ENCODE peak calls at places on chromosomes 13 and 19, in four cellular contexts. One of them, this sample, is unnamed.

GRCh38 chr13:103431880-103432279 is 365.7 kb upstream of the SLC10A2 start:
- DNase-seq in cardiac fibroblast: no peak
- DNase-seq in upper lobe of right lung: no peak
- DNase-seq in stimulated activated CD8-positive, alpha-beta memory T cell treated with anti-CD3 and anti-CD28 coated beads, Interleukin-2, amount 100 ng/mL, for 1 hour: no peak
- DNase-seq in this sample: no peak

GRCh38 chr13:109119886-109120285 is 490.5 kb downstream of the MYO16 start:
- DNase-seq in cardiac fibroblast: no peak
- DNase-seq in upper lobe of right lung: no peak
- DNase-seq in stimulated activated CD8-positive, alpha-beta memory T cell treated with anti-CD3 and anti-CD28 coated beads, Interleukin-2, amount 100 ng/mL, for 1 hour: no peak
- DNase-seq in this sample: no peak

GRCh38 chr19:48571378-48572162 is 19.6 kb downstream of the SULT2B1 start:
- DNase-seq in upper lobe of right lung: no peak
- DNase-seq in stimulated activated CD8-positive, alpha-beta memory T cell treated with anti-CD3 and anti-CD28 coated beads, Interleukin-2, amount 100 ng/mL, for 1 hour: no peak
- DNase-seq in cardiac fibroblast: no peak
- DNase-seq in this sample: no peak

GRCh38 chr13:46687810-46688209 is 109.2 kb downstream of the ESD start:
- DNase-seq in upper lobe of right lung: no peak
- DNase-seq in stimulated activated CD8-positive, alpha-beta memory T cell treated with anti-CD3 and anti-CD28 coated beads, Interleukin-2, amount 100 ng/mL, for 1 hour: no peak
- DNase-seq in cardiac fibroblast: peak
- DNase-seq in this sample: peak

GRCh38 chr19:347946-348861 is 3.6 kb upstream of the MIER2 start:
- DNase-seq in stimulated activated CD8-positive, alpha-beta memory T cell treated with anti-CD3 and anti-CD28 coated beads, Interleukin-2, amount 100 ng/mL, for 1 hour: no peak
- DNase-seq in cardiac fibroblast: peak
- DNase-seq in upper lobe of right lung: no peak
- DNase-seq in this sample: no peak

GRCh38 chr19:18123819-18124218 is 26.2 kb downstream of the MAST3 start:
- DNase-seq in cardiac fibroblast: no peak
- DNase-seq in upper lobe of right lung: no peak
- DNase-seq in stimulated activated CD8-positive, alpha-beta memory T cell treated with anti-CD3 and anti-CD28 coated beads, Interleukin-2, amount 100 ng/mL, for 1 hour: no peak
- DNase-seq in this sample: no peak

GRCh38 chr19:49340069-49340864 is 5.1 kb downstream of the CD37 start:
- DNase-seq in upper lobe of right lung: peak
- DNase-seq in stimulated activated CD8-positive, alpha-beta memory T cell treated with anti-CD3 and anti-CD28 coated beads, Interleukin-2, amount 100 ng/mL, for 1 hour: no peak
- DNase-seq in cardiac fibroblast: peak
- DNase-seq in this sample: peak

GRCh38 chr19:18321729-18322091 is 1.2 kb downstream of the LSM4 start:
- DNase-seq in cardiac fibroblast: no peak
- DNase-seq in upper lobe of right lung: no peak
- DNase-seq in stimulated activated CD8-positive, alpha-beta memory T cell treated with anti-CD3 and anti-CD28 coated beads, Interleukin-2, amount 100 ng/mL, for 1 hour: no peak
- DNase-seq in this sample: peak

GRCh38 chr19:51421229-51422052 is 4.0 kb upstream of the SIGLEC10 start:
- DNase-seq in cardiac fibroblast: no peak
- DNase-seq in stimulated activated CD8-positive, alpha-beta memory T cell treated with anti-CD3 and anti-CD28 coated beads, Interleukin-2, amount 100 ng/mL, for 1 hour: no peak
- DNase-seq in upper lobe of right lung: no peak
- DNase-seq in this sample: no peak

GRCh38 chr13:46172531-46172991 is 9.4 kb downstream of the LCP1 start:
- DNase-seq in stimulated activated CD8-positive, alpha-beta memory T cell treated with anti-CD3 and anti-CD28 coated beads, Interleukin-2, amount 100 ng/mL, for 1 hour: no peak
- DNase-seq in cardiac fibroblast: no peak
- DNase-seq in upper lobe of right lung: no peak
- DNase-seq in this sample: no peak

GRCh38 chr19:46925548-46925950 is 64.8 kb downstream of the ARHGAP35 start:
- DNase-seq in upper lobe of right lung: no peak
- DNase-seq in stimulated activated CD8-positive, alpha-beta memory T cell treated with anti-CD3 and anti-CD28 coated beads, Interleukin-2, amount 100 ng/mL, for 1 hour: no peak
- DNase-seq in cardiac fibroblast: no peak
- DNase-seq in this sample: no peak

GRCh38 chr19:1845642-1846041 is 2.6 kb downstream of the REXO1 start:
- DNase-seq in stimulated activated CD8-positive, alpha-beta memory T cell treated with anti-CD3 and anti-CD28 coated beads, Interleukin-2, amount 100 ng/mL, for 1 hour: no peak
- DNase-seq in cardiac fibroblast: no peak
- DNase-seq in upper lobe of right lung: no peak
- DNase-seq in this sample: no peak

GRCh38 chr13:34751492-34751891 is 190.6 kb upstream of the NBEA start:
- DNase-seq in upper lobe of right lung: no peak
- DNase-seq in stimulated activated CD8-positive, alpha-beta memory T cell treated with anti-CD3 and anti-CD28 coated beads, Interleukin-2, amount 100 ng/mL, for 1 hour: no peak
- DNase-seq in cardiac fibroblast: no peak
- DNase-seq in this sample: no peak

GRCh38 chr19:42693760-42694350 is 46.4 kb downstream of the PSG3 start:
- DNase-seq in stimulated activated CD8-positive, alpha-beta memory T cell treated with anti-CD3 and anti-CD28 coated beads, Interleukin-2, amount 100 ng/mL, for 1 hour: no peak
- DNase-seq in cardiac fibroblast: peak
- DNase-seq in upper lobe of right lung: no peak
- DNase-seq in this sample: peak

GRCh38 chr19:1384478-1385110 is 887 bp downstream of the NDUFS7 start:
- DNase-seq in upper lobe of right lung: no peak
- DNase-seq in stimulated activated CD8-positive, alpha-beta memory T cell treated with anti-CD3 and anti-CD28 coated beads, Interleukin-2, amount 100 ng/mL, for 1 hour: no peak
- DNase-seq in cardiac fibroblast: no peak
- DNase-seq in this sample: no peak

GRCh38 chr19:45075215-45076028 is 856 bp downstream of the ZNF296 start:
- DNase-seq in upper lobe of right lung: peak
- DNase-seq in stimulated activated CD8-positive, alpha-beta memory T cell treated with anti-CD3 and anti-CD28 coated beads, Interleukin-2, amount 100 ng/mL, for 1 hour: no peak
- DNase-seq in cardiac fibroblast: peak
- DNase-seq in this sample: peak

GRCh38 chr13:32278456-32278855 is 36.7 kb downstream of the ZAR1L start:
- DNase-seq in stimulated activated CD8-positive, alpha-beta memory T cell treated with anti-CD3 and anti-CD28 coated beads, Interleukin-2, amount 100 ng/mL, for 1 hour: no peak
- DNase-seq in cardiac fibroblast: no peak
- DNase-seq in upper lobe of right lung: no peak
- DNase-seq in this sample: peak

GRCh38 chr13:28819748-28820098 is 416 bp upstream of the MTUS2 start:
- DNase-seq in stimulated activated CD8-positive, alpha-beta memory T cell treated with anti-CD3 and anti-CD28 coated beads, Interleukin-2, amount 100 ng/mL, for 1 hour: no peak
- DNase-seq in cardiac fibroblast: peak
- DNase-seq in upper lobe of right lung: peak
- DNase-seq in this sample: peak

GRCh38 chr13:108034909-108035308 is 180.4 kb downstream of the LIG4 start:
- DNase-seq in upper lobe of right lung: no peak
- DNase-seq in stimulated activated CD8-positive, alpha-beta memory T cell treated with anti-CD3 and anti-CD28 coated beads, Interleukin-2, amount 100 ng/mL, for 1 hour: no peak
- DNase-seq in cardiac fibroblast: no peak
- DNase-seq in this sample: no peak

GRCh38 chr19:42370667-42371066 is 19.4 kb downstream of the CNFN start:
- DNase-seq in cardiac fibroblast: no peak
- DNase-seq in upper lobe of right lung: no peak
- DNase-seq in stimulated activated CD8-positive, alpha-beta memory T cell treated with anti-CD3 and anti-CD28 coated beads, Interleukin-2, amount 100 ng/mL, for 1 hour: no peak
- DNase-seq in this sample: no peak

GRCh38 chr13:106110241-106110855 is 425.1 kb downstream of the EFNB2 start:
- DNase-seq in stimulated activated CD8-positive, alpha-beta memory T cell treated with anti-CD3 and anti-CD28 coated beads, Interleukin-2, amount 100 ng/mL, for 1 hour: no peak
- DNase-seq in upper lobe of right lung: no peak
- DNase-seq in cardiac fibroblast: no peak
- DNase-seq in this sample: peak

GRCh38 chr13:49533586-49534269 is 38.0 kb downstream of the PHF11 start:
- DNase-seq in cardiac fibroblast: no peak
- DNase-seq in upper lobe of right lung: no peak
- DNase-seq in stimulated activated CD8-positive, alpha-beta memory T cell treated with anti-CD3 and anti-CD28 coated beads, Interleukin-2, amount 100 ng/mL, for 1 hour: no peak
- DNase-seq in this sample: no peak

GRCh38 chr19:58544591-58545285 is 874 bp downstream of the TRIM28 start:
- DNase-seq in upper lobe of right lung: peak
- DNase-seq in stimulated activated CD8-positive, alpha-beta memory T cell treated with anti-CD3 and anti-CD28 coated beads, Interleukin-2, amount 100 ng/mL, for 1 hour: peak
- DNase-seq in cardiac fibroblast: peak
- DNase-seq in this sample: peak

GRCh38 chr19:35013047-35013819 is 13.1 kb downstream of the GRAMD1A start:
- DNase-seq in upper lobe of right lung: peak
- DNase-seq in cardiac fibroblast: peak
- DNase-seq in stimulated activated CD8-positive, alpha-beta memory T cell treated with anti-CD3 and anti-CD28 coated beads, Interleukin-2, amount 100 ng/mL, for 1 hour: peak
- DNase-seq in this sample: peak

GRCh38 chr19:52710538-52710937 is 24.3 kb downstream of the ZNF611 start:
- DNase-seq in upper lobe of right lung: no peak
- DNase-seq in cardiac fibroblast: no peak
- DNase-seq in stimulated activated CD8-positive, alpha-beta memory T cell treated with anti-CD3 and anti-CD28 coated beads, Interleukin-2, amount 100 ng/mL, for 1 hour: no peak
- DNase-seq in this sample: no peak

GRCh38 chr13:84684804-84685203 is 802.5 kb upstream of the SLITRK1 start:
- DNase-seq in cardiac fibroblast: no peak
- DNase-seq in upper lobe of right lung: no peak
- DNase-seq in stimulated activated CD8-positive, alpha-beta memory T cell treated with anti-CD3 and anti-CD28 coated beads, Interleukin-2, amount 100 ng/mL, for 1 hour: no peak
- DNase-seq in this sample: no peak

GRCh38 chr13:51122868-51123267 is 11.8 kb upstream of the C13orf42 start:
- DNase-seq in cardiac fibroblast: no peak
- DNase-seq in stimulated activated CD8-positive, alpha-beta memory T cell treated with anti-CD3 and anti-CD28 coated beads, Interleukin-2, amount 100 ng/mL, for 1 hour: no peak
- DNase-seq in upper lobe of right lung: no peak
- DNase-seq in this sample: no peak

GRCh38 chr19:10295847-10296591 is 6.3 kb downstream of the ICAM5 start:
- DNase-seq in stimulated activated CD8-positive, alpha-beta memory T cell treated with anti-CD3 and anti-CD28 coated beads, Interleukin-2, amount 100 ng/mL, for 1 hour: no peak
- DNase-seq in cardiac fibroblast: no peak
- DNase-seq in upper lobe of right lung: no peak
- DNase-seq in this sample: no peak

GRCh38 chr13:83498486-83499190 is 383.6 kb downstream of the SLITRK1 start:
- DNase-seq in stimulated activated CD8-positive, alpha-beta memory T cell treated with anti-CD3 and anti-CD28 coated beads, Interleukin-2, amount 100 ng/mL, for 1 hour: no peak
- DNase-seq in cardiac fibroblast: peak
- DNase-seq in upper lobe of right lung: no peak
- DNase-seq in this sample: peak

GRCh38 chr19:13917888-13918406 is 11.9 kb downstream of the CC2D1A start:
- DNase-seq in stimulated activated CD8-positive, alpha-beta memory T cell treated with anti-CD3 and anti-CD28 coated beads, Interleukin-2, amount 100 ng/mL, for 1 hour: no peak
- DNase-seq in upper lobe of right lung: no peak
- DNase-seq in cardiac fibroblast: no peak
- DNase-seq in this sample: no peak

GRCh38 chr13:44219808-44220544 is 153.6 kb upstream of the SERP2 start:
- DNase-seq in stimulated activated CD8-positive, alpha-beta memory T cell treated with anti-CD3 and anti-CD28 coated beads, Interleukin-2, amount 100 ng/mL, for 1 hour: no peak
- DNase-seq in upper lobe of right lung: no peak
- DNase-seq in cardiac fibroblast: peak
- DNase-seq in this sample: peak

GRCh38 chr13:99698010-99698815 is 196.9 kb downstream of the TM9SF2 start:
- DNase-seq in cardiac fibroblast: no peak
- DNase-seq in upper lobe of right lung: no peak
- DNase-seq in stimulated activated CD8-positive, alpha-beta memory T cell treated with anti-CD3 and anti-CD28 coated beads, Interleukin-2, amount 100 ng/mL, for 1 hour: no peak
- DNase-seq in this sample: no peak

This sample was measured in AG08396.